ENCODE peak calls at places on chromosomes 5 and 9, in six cellular contexts. A is stimulated activated CD8-positive, alpha-beta memory T cell treated with anti-CD3 and anti-CD28 coated beads, Interleukin-7, amount 100 ng/mL, for 1 hour; J is activated CD4-positive, alpha-beta T cell treated with anti-CD3 and anti-CD28 coated beads, Interleukin-2, amount 50 U/mL, for 4 hours; S is neural progenitor cell; E is frontal cortex; B is MM.1S. Y is an unnamed sample.

GRCh38 chr5:56350030-56350594 is 117.0 kb upstream of the ANKRD55 start:
- DNase-seq in E (no peak), J (no peak), S (no peak), A (no peak), B (no peak), Y (no peak)

GRCh38 chr9:9790216-9790872 is 822.5 kb downstream of the PTPRD start:
- DNase-seq in E (no peak), S (peak; percentile 69), B (peak; percentile 87), J (no peak), A (no peak), Y (peak; percentile 48)

GRCh38 chr9:106062252-106062651 is 367.9 kb downstream of the TMEM38B start:
- DNase-seq in A (no peak), J (no peak), E (no peak), S (no peak), B (no peak), Y (no peak)

GRCh38 chr5:149323235-149324205 is 21.8 kb upstream of the GRPEL2 start:
- DNase-seq in S (no peak), E (no peak), J (no peak), A (no peak), B (no peak), Y (no peak)

GRCh38 chr5:68646142-68646541 is 430.6 kb downstream of the PIK3R1 start:
- DNase-seq in S (no peak), B (no peak), J (no peak), A (no peak), E (no peak), Y (no peak)

GRCh38 chr5:158770506-158770905 is 329.2 kb downstream of the EBF1 start:
- DNase-seq in S (peak; percentile 51), A (no peak), B (no peak), J (no peak), E (no peak), Y (peak; percentile 25)

GRCh38 chr9:120929392-120929791 is 2.8 kb upstream of the TRAF1 start:
- DNase-seq in S (no peak), J (no peak), B (no peak), A (no peak), E (no peak), Y (no peak)

GRCh38 chr5:452856-453710 is 10.1 kb downstream of the EXOC3 start:
- DNase-seq in B (no peak), J (no peak), A (no peak), E (no peak), S (no peak), Y (peak; percentile 3)

GRCh38 chr5:149356391-149356790 is 1.5 kb upstream of the PCYOX1L start:
- DNase-seq in S (no peak), J (no peak), E (no peak), B (peak; percentile 5), A (no peak), Y (no peak)